ENCODE peak calls at places on chromosomes 5 and 9, in five cellular contexts. E, H, I, O and K are unnamed samples.

GRCh38 chr9:100465270-100465669 is 7.7 kb upstream of the TMEFF1 start:
- DNase-seq in H (no peak), E (no peak), O (no peak), I (no peak), K (no peak)

GRCh38 chr5:142012186-142012785 is 541 bp downstream of the GNPDA1 start:
- DNase-seq in I (peak), E (no peak), H (peak), O (no peak), K (no peak)

GRCh38 chr9:133839822-133840329 is 101.7 kb upstream of the SARDH start:
- DNase-seq in O (no peak), E (no peak), H (no peak), I (no peak), K (no peak)

GRCh38 chr9:36416870-36417269 is 16.8 kb upstream of the RNF38 start:
- DNase-seq in I (no peak), O (no peak), E (no peak), H (no peak), K (no peak)

GRCh38 chr9:21317956-21318923 is 13.1 kb upstream of the IFNA5 start:
- DNase-seq in O (peak), I (no peak), E (peak), H (no peak), K (no peak)

GRCh38 chr9:104743377-104743985 is 4.0 kb upstream of the NIPSNAP3A start:
- DNase-seq in O (peak), I (no peak), H (no peak), E (peak), K (peak)

GRCh38 chr9:93061260-93061751 is 2.8 kb downstream of the SUSD3 start:
- DNase-seq in E (no peak), I (no peak), O (no peak), H (no peak), K (no peak)

GRCh38 chr5:132019857-132020555 is 8.5 kb upstream of the ACSL6 start:
- DNase-seq in I (peak), E (peak), O (no peak), H (no peak), K (no peak)

GRCh38 chr9:130346431-130346830 is 80.9 kb downstream of the HMCN2 start:
- DNase-seq in I (no peak), H (no peak), E (no peak), O (no peak), K (no peak)

GRCh38 chr5:115530426-115530825 is 14.1 kb downstream of the FEM1C start:
- DNase-seq in H (no peak), E (no peak), I (no peak), O (peak), K (no peak)

GRCh38 chr5:107275333-107275732 is 395.4 kb downstream of the EFNA5 start:
- DNase-seq in E (no peak), I (no peak), O (no peak), H (no peak), K (no peak)

GRCh38 chr5:111069839-111070238 is 1.7 kb upstream of the TSLP start:
- DNase-seq in H (no peak), I (no peak), E (no peak), O (no peak), K (no peak)

GRCh38 chr9:27474350-27474749 is 49.7 kb upstream of the IFNK start:
- DNase-seq in E (no peak), O (no peak), I (no peak), H (no peak), K (no peak)

GRCh38 chr5:55601209-55601618 is 66.5 kb upstream of the PLPP1 start:
- DNase-seq in E (no peak), O (peak), I (no peak), H (peak), K (no peak)

GRCh38 chr9:128469070-128469469 is 13.3 kb downstream of the ODF2 start:
- DNase-seq in E (no peak), I (no peak), H (no peak), O (no peak), K (no peak)

GRCh38 chr9:114900937-114901802 is 29.2 kb downstream of the TNFSF8 start:
- DNase-seq in E (no peak), I (no peak), O (no peak), H (no peak), K (no peak)

GRCh38 chr5:131384181-131384580 is 120.3 kb downstream of the CDC42SE2 start:
- DNase-seq in E (no peak), H (no peak), O (no peak), I (no peak), K (no peak)

GRCh38 chr9:116383956-116384355 is 230.4 kb downstream of the PAPPA start:
- DNase-seq in H (no peak), E (no peak), O (no peak), I (no peak), K (no peak)

GRCh38 chr9:33198163-33198562 is 31.0 kb upstream of the B4GALT1 start:
- DNase-seq in O (no peak), E (no peak), H (no peak), I (no peak), K (no peak)

GRCh38 chr9:12680341-12680740 is 12.8 kb upstream of the TYRP1 start:
- DNase-seq in E (no peak), I (no peak), H (no peak), O (peak), K (no peak)

GRCh38 chr9:92986175-92987110 is 39.1 kb downstream of the FGD3 start:
- DNase-seq in H (no peak), O (no peak), I (peak), E (no peak), K (no peak)

GRCh38 chr9:112174223-112174964 is 703 bp downstream of the SUSD1 start:
- DNase-seq in I (peak), O (peak), E (peak), H (peak), K (no peak)

GRCh38 chr9:116701940-116702642 is 15.0 kb downstream of the TRIM32 start:
- DNase-seq in H (no peak), I (no peak), O (no peak), E (no peak), K (no peak)

GRCh38 chr5:179246227-179246626 is 99.0 kb downstream of the ADAMTS2 start:
- DNase-seq in E (no peak), H (no peak), I (no peak), O (no peak), K (no peak)